ENCODE peak calls at places on chromosomes 2 and 18, in four cellular contexts. One of them, this sample, is unnamed.

GRCh38 chr2:1707771-1708351 is 36.5 kb downstream of the PXDN start:
- DNase-seq in AG04450: peak; percentile 60
- DNase-seq in AG04449: no peak
- DNase-seq in AG10803: peak; percentile 87
- DNase-seq in this sample: no peak

GRCh38 chr2:44952806-44953685 is 11.5 kb downstream of the SIX3 start:
- DNase-seq in AG04449: no peak
- DNase-seq in AG04450: no peak
- DNase-seq in AG10803: no peak
- DNase-seq in this sample: no peak

GRCh38 chr2:152558174-152559091 is 158.8 kb downstream of the PRPF40A start:
- DNase-seq in AG04450: peak; percentile 72
- DNase-seq in AG10803: peak; percentile 94
- DNase-seq in AG04449: peak; percentile 70
- DNase-seq in this sample: peak; percentile 48

GRCh38 chr2:20062615-20063545 is 11.5 kb upstream of the LAPTM4A start:
- DNase-seq in AG04450: peak; percentile 96
- DNase-seq in AG04449: peak; percentile 90
- DNase-seq in AG10803: peak; percentile 95
- DNase-seq in this sample: no peak

GRCh38 chr2:241612156-241613017 is 24.6 kb downstream of the THAP4 start:
- DNase-seq in AG04450: no peak
- DNase-seq in AG10803: peak; percentile 70
- DNase-seq in AG04449: no peak
- DNase-seq in this sample: no peak

GRCh38 chr2:196259507-196260481 is 88.4 kb upstream of the STK17B start:
- DNase-seq in AG10803: peak; percentile 68
- DNase-seq in AG04449: no peak
- DNase-seq in AG04450: no peak
- DNase-seq in this sample: peak; percentile 73

GRCh38 chr18:79902075-79902474 is 49.4 kb downstream of the SLC66A2 start:
- DNase-seq in AG04450: no peak
- DNase-seq in AG10803: no peak
- DNase-seq in AG04449: no peak
- DNase-seq in this sample: no peak

GRCh38 chr2:201532686-201533304 is 81.3 kb downstream of the STRADB start:
- DNase-seq in AG04449: peak; percentile 73
- DNase-seq in AG10803: peak; percentile 91
- DNase-seq in AG04450: peak; percentile 29
- DNase-seq in this sample: no peak

GRCh38 chr18:907880-908512 is 3.3 kb downstream of the ADCYAP1 start:
- DNase-seq in AG04450: no peak
- DNase-seq in AG10803: no peak
- DNase-seq in AG04449: no peak
- DNase-seq in this sample: no peak

GRCh38 chr18:48853588-48853987 is 97.2 kb downstream of the SMAD7 start:
- DNase-seq in AG10803: no peak
- DNase-seq in AG04450: no peak
- DNase-seq in AG04449: no peak
- DNase-seq in this sample: no peak

GRCh38 chr18:32674491-32674890 is 98.3 kb downstream of the KLHL14 start:
- DNase-seq in AG04450: no peak
- DNase-seq in AG10803: no peak
- DNase-seq in AG04449: no peak
- DNase-seq in this sample: no peak

GRCh38 chr2:481388-481787 is 193.5 kb upstream of the ALKAL2 start:
- DNase-seq in AG04450: no peak
- DNase-seq in AG04449: no peak
- DNase-seq in AG10803: no peak
- DNase-seq in this sample: no peak

GRCh38 chr2:108813732-108814131 is 27.2 kb downstream of the CCDC138 start:
- DNase-seq in AG04449: no peak
- DNase-seq in AG04450: no peak
- DNase-seq in AG10803: no peak
- DNase-seq in this sample: no peak

GRCh38 chr2:236026839-236027238 is 141.3 kb downstream of the GBX2 start:
- DNase-seq in AG04449: no peak
- DNase-seq in AG04450: peak; percentile 11
- DNase-seq in AG10803: no peak
- DNase-seq in this sample: no peak

GRCh38 chr18:79511671-79512301 is 116.1 kb downstream of the NFATC1 start:
- DNase-seq in AG04449: no peak
- DNase-seq in AG10803: no peak
- DNase-seq in AG04450: no peak
- DNase-seq in this sample: no peak

GRCh38 chr2:106096446-106097369 is 97.4 kb downstream of the UXS1 start:
- DNase-seq in AG10803: no peak
- DNase-seq in AG04450: no peak
- DNase-seq in AG04449: no peak
- DNase-seq in this sample: peak; percentile 78

GRCh38 chr2:152602750-152603149 is 114.5 kb downstream of the PRPF40A start:
- DNase-seq in AG04449: no peak
- DNase-seq in AG04450: no peak
- DNase-seq in AG10803: no peak
- DNase-seq in this sample: peak; percentile 16

GRCh38 chr18:12283256-12283655 is 24.8 kb upstream of the TUBB6 start:
- DNase-seq in AG04449: no peak
- DNase-seq in AG10803: peak; percentile 26
- DNase-seq in AG04450: no peak
- DNase-seq in this sample: peak; percentile 41

GRCh38 chr2:197356136-197356535 is 45.6 kb upstream of the ANKRD44 start:
- DNase-seq in AG10803: no peak
- DNase-seq in AG04449: no peak
- DNase-seq in AG04450: no peak
- DNase-seq in this sample: peak; percentile 36

GRCh38 chr2:57760448-57760847 is 286.2 kb upstream of the VRK2 start:
- DNase-seq in AG04450: no peak
- DNase-seq in AG10803: no peak
- DNase-seq in AG04449: no peak
- DNase-seq in this sample: no peak

GRCh38 chr2:74984947-74985637 is 26.6 kb downstream of the POLE4 start:
- DNase-seq in AG04449: no peak
- DNase-seq in AG10803: no peak
- DNase-seq in AG04450: no peak
- DNase-seq in this sample: no peak

GRCh38 chr2:46528880-46529279 is 49.5 kb downstream of the TMEM247 start:
- DNase-seq in AG04450: no peak
- DNase-seq in AG10803: no peak
- DNase-seq in AG04449: no peak
- DNase-seq in this sample: no peak

GRCh38 chr2:100262043-100262442 is 60.3 kb downstream of the LONRF2 start:
- DNase-seq in AG04449: no peak
- DNase-seq in AG04450: no peak
- DNase-seq in AG10803: no peak
- DNase-seq in this sample: no peak

GRCh38 chr2:147463881-147464520 is 380.8 kb upstream of the ACVR2A start:
- DNase-seq in AG10803: no peak
- DNase-seq in AG04449: no peak
- DNase-seq in AG04450: no peak
- DNase-seq in this sample: no peak

GRCh38 chr2:38515155-38516074 is 87.3 kb downstream of the HNRNPLL start:
- DNase-seq in AG04449: no peak
- DNase-seq in AG10803: peak; percentile 28
- DNase-seq in AG04450: no peak
- DNase-seq in this sample: no peak

GRCh38 chr18:74768096-74768495 is 170.4 kb downstream of the ZNF407 start:
- DNase-seq in AG04449: no peak
- DNase-seq in AG04450: no peak
- DNase-seq in AG10803: peak; percentile 21
- DNase-seq in this sample: no peak

GRCh38 chr18:27685807-27686412 is 491.0 kb downstream of the CDH2 start:
- DNase-seq in AG04450: peak; percentile 6
- DNase-seq in AG10803: peak; percentile 42
- DNase-seq in AG04449: no peak
- DNase-seq in this sample: peak; percentile 31

GRCh38 chr18:56532176-56532840 is 106.1 kb downstream of the TXNL1 start:
- DNase-seq in AG10803: peak; percentile 33
- DNase-seq in AG04450: no peak
- DNase-seq in AG04449: peak; percentile 5
- DNase-seq in this sample: no peak

GRCh38 chr2:105744909-105745853 is at the start of gene NCK2:
- DNase-seq in AG10803: peak; percentile 29
- DNase-seq in AG04450: no peak
- DNase-seq in AG04449: no peak
- DNase-seq in this sample: no peak

GRCh38 chr2:150466770-150467640 is 20.5 kb downstream of the RND3 start:
- DNase-seq in AG04450: no peak
- DNase-seq in AG10803: peak; percentile 92
- DNase-seq in AG04449: no peak
- DNase-seq in this sample: no peak

GRCh38 chr18:63534615-63535014 is 7.6 kb upstream of the SERPINB12 start:
- DNase-seq in AG04449: no peak
- DNase-seq in AG04450: no peak
- DNase-seq in AG10803: no peak
- DNase-seq in this sample: no peak

GRCh38 chr2:16201876-16202642 is 261.7 kb downstream of the MYCN start:
- DNase-seq in AG10803: no peak
- DNase-seq in AG04449: no peak
- DNase-seq in AG04450: no peak
- DNase-seq in this sample: no peak

GRCh38 chr2:96259497-96259921 is 6.3 kb downstream of the TMEM127 start:
- DNase-seq in AG04449: no peak
- DNase-seq in AG10803: no peak
- DNase-seq in AG04450: no peak
- DNase-seq in this sample: no peak

GRCh38 chr2:189566046-189566445 is 14.5 kb downstream of the SLC40A1 start:
- DNase-seq in AG04450: no peak
- DNase-seq in AG10803: no peak
- DNase-seq in AG04449: no peak
- DNase-seq in this sample: no peak

GRCh38 chr2:218980800-218981389 is 4.1 kb downstream of the FEV start:
- DNase-seq in AG04450: no peak
- DNase-seq in AG10803: no peak
- DNase-seq in AG04449: no peak
- DNase-seq in this sample: no peak

GRCh38 chr2:145615626-145616025 is 1095.7 kb upstream of the ZEB2 start:
- DNase-seq in AG04450: no peak
- DNase-seq in AG10803: no peak
- DNase-seq in AG04449: no peak
- DNase-seq in this sample: no peak

GRCh38 chr18:23438046-23438377 is 15.1 kb upstream of the RIOK3 start:
- DNase-seq in AG04449: no peak
- DNase-seq in AG04450: no peak
- DNase-seq in AG10803: no peak
- DNase-seq in this sample: no peak
- H3K4me3 ChIP-seq in AG04449: peak overlapping the region; percentile 99
- H3K4me3 ChIP-seq in AG04450: peak overlapping the region; percentile 98
- H3K4me3 ChIP-seq in AG10803: peak overlapping the region; percentile 97
- H3K4me3 ChIP-seq in this sample: peak overlapping the region; percentile 93

GRCh38 chr2:217208867-217209266 is 349.0 kb upstream of the TNP1 start:
- DNase-seq in AG04450: no peak
- DNase-seq in AG04449: no peak
- DNase-seq in AG10803: no peak
- DNase-seq in this sample: no peak

GRCh38 chr2:217207387-217208010 is 347.6 kb upstream of the TNP1 start:
- DNase-seq in AG04449: no peak
- DNase-seq in AG04450: no peak
- DNase-seq in AG10803: no peak
- DNase-seq in this sample: no peak

GRCh38 chr2:217206326-217206725 is 346.5 kb upstream of the TNP1 start:
- DNase-seq in AG04450: no peak
- DNase-seq in AG04449: no peak
- DNase-seq in AG10803: no peak
- DNase-seq in this sample: no peak

GRCh38 chr2:217204358-217204757 is 344.5 kb upstream of the TNP1 start:
- DNase-seq in AG04450: no peak
- DNase-seq in AG10803: peak; percentile 43
- DNase-seq in AG04449: no peak
- DNase-seq in this sample: no peak

GRCh38 chr2:217203086-217203485 is 343.2 kb upstream of the TNP1 start:
- DNase-seq in AG10803: no peak
- DNase-seq in AG04449: no peak
- DNase-seq in AG04450: no peak
- DNase-seq in this sample: no peak
- H3K4me3 ChIP-seq in AG10803: no peak overlapping the region
- H3K4me3 ChIP-seq in AG04449: no peak overlapping the region
- H3K4me3 ChIP-seq in AG04450: no peak overlapping the region
- H3K4me3 ChIP-seq in this sample: no peak overlapping the region

DNA sequence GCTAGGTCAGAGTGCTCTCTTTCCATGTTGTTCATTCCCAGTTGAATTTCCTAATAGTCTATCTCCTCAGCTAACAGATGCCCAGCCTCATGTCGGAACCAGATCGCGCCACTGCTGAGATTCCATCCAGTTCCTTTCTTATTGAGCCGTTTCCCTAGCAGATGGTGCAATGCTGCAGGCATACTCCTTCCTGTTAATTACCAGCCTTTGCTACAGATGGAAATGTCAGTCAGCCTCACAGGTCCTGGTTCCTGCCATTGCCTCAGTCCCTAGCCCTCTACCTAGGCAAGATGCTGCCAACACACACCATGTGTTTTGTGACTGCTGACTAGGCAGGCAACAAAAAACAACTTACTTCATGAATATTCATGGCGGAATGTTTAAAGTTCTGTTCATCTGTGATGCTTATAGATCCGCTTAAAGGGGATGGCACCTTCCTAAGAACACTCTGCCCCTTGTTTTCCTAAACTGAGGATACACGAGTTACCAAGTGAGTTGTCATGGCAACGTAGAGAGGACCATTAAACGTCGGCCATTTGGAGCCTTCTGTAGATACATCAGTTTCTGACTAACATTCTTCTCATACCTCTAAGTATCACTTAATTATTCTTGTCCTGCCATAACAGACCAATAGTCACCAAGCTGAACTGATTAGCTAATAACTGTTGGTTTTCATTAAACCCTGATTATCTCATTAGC is 749.5 kb downstream of the RNF144A start:
- DNase-seq in AG10803: no peak
- DNase-seq in AG04449: no peak
- DNase-seq in AG04450: no peak
- DNase-seq in this sample: no peak
- H3K4me3 ChIP-seq in AG10803: no peak overlapping the region
- H3K4me3 ChIP-seq in AG04449: no peak overlapping the region
- H3K4me3 ChIP-seq in AG04450: no peak overlapping the region
- H3K4me3 ChIP-seq in this sample: no peak overlapping the region

GRCh38 chr2:66435549-66435875 is 587 bp downstream of the MEIS1 start:
- DNase-seq in AG04449: no peak
- DNase-seq in AG10803: no peak
- DNase-seq in AG04450: no peak
- DNase-seq in this sample: no peak

GRCh38 chr2:66436546-66436945 is 1.6 kb downstream of the MEIS1 start:
- DNase-seq in AG04450: no peak
- DNase-seq in AG04449: no peak
- DNase-seq in AG10803: no peak
- DNase-seq in this sample: no peak

GRCh38 chr2:66434679-66435548 is at the start of gene MEIS1:
- DNase-seq in AG04449: peak; percentile 97
- DNase-seq in AG04450: peak; percentile 99
- DNase-seq in AG10803: peak; percentile 99
- DNase-seq in this sample: peak; percentile 51

GRCh38 chr2:66437055-66437454 is 2.1 kb downstream of the MEIS1 start:
- DNase-seq in AG04450: no peak
- DNase-seq in AG04449: no peak
- DNase-seq in AG10803: no peak
- DNase-seq in this sample: no peak

GRCh38 chr2:66435963-66436362 is 1.0 kb downstream of the MEIS1 start:
- DNase-seq in AG04449: no peak
- DNase-seq in AG04450: no peak
- DNase-seq in AG10803: no peak
- DNase-seq in this sample: no peak
- H3K4me3 ChIP-seq in AG04449: peak overlapping the region; percentile 67
- H3K4me3 ChIP-seq in AG04450: peak overlapping the region; percentile 91
- H3K4me3 ChIP-seq in AG10803: peak overlapping the region; percentile 88
- H3K4me3 ChIP-seq in this sample: no peak overlapping the region

This sample was measured in Jurkat, Clone E6-1.